ENCODE peak calls at places on chromosomes 2 and 18, in eight cellular contexts. R is AG09309, N is astrocyte of the cerebellum, U is astrocyte of the spinal cord, X is fibroblast of pulmonary artery, S is OCI-LY7, J is cardiac fibroblast, G is AG04449. A is an unnamed sample.

GRCh38 chr2:146317959-146318358 is 1526.9 kb upstream of the ACVR2A start:
- DNase-seq in R (peak; percentile 88), N (no peak), U (peak; percentile 81), X (peak; percentile 76), S (no peak), J (peak; percentile 58), G (peak; percentile 46), A (peak; percentile 87)

GRCh38 chr2:65370387-65371093 is 61.9 kb downstream of the SPRED2 start:
- DNase-seq in R (no peak), N (no peak), U (no peak), X (peak; percentile 23), S (peak; percentile 90), J (peak; percentile 46), G (no peak), A (no peak)

GRCh38 chr2:106960633-106961205 is 74.8 kb upstream of the ST6GAL2 start:
- DNase-seq in R (no peak), N (no peak), U (peak; percentile 50), X (peak; percentile 25), S (no peak), J (peak; percentile 10), G (no peak), A (peak; percentile 40)

GRCh38 chr18:58572181-58572580 is 56.7 kb downstream of the ALPK2 start:
- DNase-seq in R (peak; percentile 97), N (peak; percentile 95), U (peak; percentile 99), X (peak; percentile 98), S (no peak), J (peak; percentile 96), G (peak; percentile 95), A (peak; percentile 99)

GRCh38 chr2:42036940-42037339 is 10.9 kb upstream of the PKDCC start:
- DNase-seq in R (no peak), N (no peak), U (no peak), X (no peak), S (no peak), J (no peak), G (no peak), A (no peak)

GRCh38 chr2:42089340-42089925 is 41.6 kb downstream of the PKDCC start:
- DNase-seq in R (no peak), N (no peak), U (peak; percentile 59), X (peak; percentile 58), S (peak; percentile 71), J (peak; percentile 68), G (no peak), A (peak; percentile 70)

GRCh38 chr2:15841776-15842554 is 98.4 kb upstream of the MYCN start:
- DNase-seq in R (no peak), N (no peak), U (no peak), X (no peak), S (no peak), J (no peak), G (no peak), A (no peak)

GRCh38 chr2:61268249-61268648 is 106.3 kb downstream of the C2orf74 start:
- DNase-seq in R (no peak), N (no peak), U (no peak), X (no peak), S (no peak), J (no peak), G (no peak), A (no peak)

GRCh38 chr2:9347411-9347853 is 75.9 kb downstream of the ITGB1BP1 start:
- DNase-seq in R (peak; percentile 63), N (no peak), U (no peak), X (peak; percentile 83), S (no peak), J (peak; percentile 89), G (no peak), A (peak; percentile 85)

GRCh38 chr18:14947482-14948162 is 199.7 kb downstream of the ANKRD30B start:
- DNase-seq in R (no peak), N (no peak), U (no peak), X (no peak), S (no peak), J (no peak), G (no peak), A (no peak)

GRCh38 chr2:127859712-127860085 is 1.7 kb upstream of the POLR2D start:
- DNase-seq in R (no peak), N (no peak), U (no peak), X (no peak), S (peak; percentile 73), J (no peak), G (no peak), A (no peak)

GRCh38 chr2:213266421-213266820 is 17.8 kb upstream of the SPAG16 start:
- DNase-seq in R (no peak), N (no peak), U (no peak), X (no peak), S (no peak), J (no peak), G (no peak), A (no peak)

GRCh38 chr2:88074854-88075292 is 7.2 kb downstream of the SMYD1 start:
- DNase-seq in R (peak; percentile 86), N (peak; percentile 40), U (peak; percentile 35), X (peak; percentile 39), S (no peak), J (peak; percentile 64), G (peak; percentile 87), A (peak; percentile 68)

GRCh38 chr2:229610359-229610758 is 104.0 kb downstream of the DNER start:
- DNase-seq in R (no peak), N (peak; percentile 39), U (peak; percentile 99), X (peak; percentile 77), S (no peak), J (peak; percentile 61), G (no peak), A (peak; percentile 12)

DNA sequence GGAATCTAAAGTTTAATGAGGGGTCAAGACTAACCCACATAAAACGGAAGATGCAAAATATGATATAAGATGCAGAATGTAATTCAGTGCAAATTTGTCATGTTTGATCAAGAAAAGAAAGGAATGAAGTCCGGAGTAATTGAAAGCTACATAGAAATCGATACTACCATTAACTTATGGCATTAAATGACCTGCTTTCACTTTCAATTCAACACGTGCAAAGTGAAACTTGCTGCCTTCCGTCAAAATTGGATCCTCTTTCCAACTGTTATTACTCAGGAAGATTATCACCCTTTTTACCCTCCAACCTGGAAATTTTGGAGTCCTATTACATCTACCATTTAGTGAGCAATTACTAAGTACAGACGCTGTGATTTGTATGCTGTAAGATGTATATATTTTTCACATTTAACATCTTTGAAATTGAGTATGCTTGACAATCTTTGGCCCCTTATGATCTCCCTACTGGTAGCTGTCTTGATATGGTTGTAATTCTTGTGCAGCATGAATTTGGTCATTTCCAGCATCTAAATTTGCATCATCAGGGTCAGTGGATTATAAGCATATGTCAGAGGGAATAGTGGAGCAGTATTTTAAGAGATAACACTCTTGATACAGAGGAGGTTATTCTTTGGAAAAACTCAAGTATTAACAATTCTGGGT is 18.6 kb downstream of the UNC80 start:
- DNase-seq in R (no peak), N (no peak), U (no peak), X (no peak), S (no peak), J (no peak), G (no peak), A (no peak)
- H3K4me3 ChIP-seq in R (no peak overlapping the region), N (no peak overlapping the region), U (no peak overlapping the region), X (no peak overlapping the region), S (peak overlapping the region; percentile 10), J (no peak overlapping the region), G (no peak overlapping the region), A (no peak overlapping the region)

DNA sequence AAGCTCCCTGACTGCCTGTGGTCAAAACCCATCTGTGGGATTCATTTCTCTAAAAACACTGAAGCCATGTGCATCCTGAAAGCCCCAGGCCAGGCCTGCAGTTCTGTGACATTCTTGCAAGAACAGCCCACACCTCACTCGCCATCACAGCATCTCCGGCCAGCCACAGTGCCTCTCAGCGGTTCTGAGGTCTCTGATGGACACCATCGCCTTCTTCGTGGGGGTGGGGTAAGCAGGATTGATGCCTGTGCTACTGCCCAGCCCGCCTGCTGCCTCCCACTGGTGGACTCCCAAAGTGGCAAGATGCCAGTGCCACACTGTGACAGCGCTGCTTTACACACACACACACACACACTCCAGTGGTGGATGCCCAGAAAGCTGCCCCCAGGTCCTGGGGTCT is 5.2 kb upstream of the PRLH start:
- DNase-seq in R (no peak), N (no peak), U (no peak), X (no peak), S (no peak), J (no peak), G (no peak), A (no peak)
- TF ChIP-seq CTCF in R (no peak), N (no peak), U (no peak), X (no peak), S (no peak), J (no peak), G (no peak), A (no peak)

GRCh38 chr2:204550738-204551137 is 5.5 kb downstream of the PARD3B start:
- DNase-seq in R (peak; percentile 82), N (no peak), U (peak; percentile 62), X (peak; percentile 52), S (no peak), J (peak; percentile 27), G (peak; percentile 90), A (peak; percentile 86)

GRCh38 chr2:204541637-204542036 is 3.6 kb upstream of the PARD3B start:
- DNase-seq in R (no peak), N (no peak), U (no peak), X (no peak), S (no peak), J (no peak), G (no peak), A (no peak)

GRCh38 chr2:204542967-204543608 is 2.2 kb upstream of the PARD3B start:
- DNase-seq in R (no peak), N (no peak), U (no peak), X (no peak), S (no peak), J (peak; percentile 26), G (no peak), A (peak; percentile 10)

GRCh38 chr2:204545861-204546773 is 842 bp downstream of the PARD3B start:
- DNase-seq in R (no peak), N (no peak), U (no peak), X (no peak), S (no peak), J (no peak), G (no peak), A (peak; percentile 34)

DNA sequence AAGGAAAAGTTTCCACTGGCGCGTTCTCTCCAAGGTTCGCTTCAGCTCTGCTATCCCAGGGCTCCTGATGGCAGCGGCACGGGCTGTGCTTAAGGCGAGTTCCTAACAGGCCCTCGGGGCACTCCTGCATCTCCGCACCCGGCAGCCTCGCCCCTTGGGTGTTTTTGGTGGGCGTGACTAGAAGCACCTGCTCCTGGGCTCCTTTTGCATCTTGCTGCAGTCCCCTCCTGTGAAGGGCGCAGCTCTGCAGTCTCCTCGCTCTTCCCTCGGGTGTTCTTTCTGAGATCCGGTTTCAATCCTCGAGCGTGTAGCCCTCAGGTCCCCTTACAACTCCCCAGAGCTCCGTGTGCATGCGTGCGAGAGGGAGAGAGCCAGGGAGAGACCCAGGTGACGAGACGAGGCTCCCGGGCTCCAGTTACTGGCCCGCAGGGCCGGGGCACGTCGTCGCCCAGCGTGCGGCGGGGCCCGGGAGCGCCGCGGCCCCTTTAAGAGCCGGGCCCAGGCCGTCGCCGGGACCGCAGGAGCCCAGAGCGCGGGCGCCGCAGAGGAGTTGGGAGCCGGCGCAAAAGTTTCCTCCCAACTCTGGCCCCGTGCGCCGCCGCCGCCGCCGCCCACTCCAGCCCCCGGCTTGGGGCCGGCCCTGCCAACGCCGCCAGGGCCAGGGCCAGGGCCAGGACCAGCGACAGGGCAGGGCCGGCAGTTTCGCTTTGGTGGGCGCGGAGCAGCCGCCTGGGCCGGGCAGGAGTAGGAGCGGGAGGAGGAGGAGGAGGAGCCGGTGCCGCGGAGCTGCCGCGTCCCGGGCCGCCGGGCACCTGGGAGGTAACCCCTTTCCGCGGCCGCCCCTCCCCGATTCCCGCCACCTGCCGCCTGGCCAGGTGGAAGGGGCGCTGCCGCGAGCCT is at the start of gene PARD3B:
- DNase-seq in R (no peak), N (no peak), U (peak; percentile 66), X (peak; percentile 64), S (no peak), J (peak; percentile 71), G (no peak), A (peak; percentile 66)
- H3K4me3 ChIP-seq in R (peak within 1 kb of the TSS; percentile 70), N (peak within 1 kb of the TSS; percentile 69), U (peak within 1 kb of the TSS; percentile 56), X (peak within 1 kb of the TSS; percentile 63), S (no peak within 1 kb of the TSS), J (peak within 1 kb of the TSS; percentile 56), G (peak within 1 kb of the TSS; percentile 64), A (peak within 1 kb of the TSS; percentile 85)

GRCh38 chr18:34867520-34867919 is 157.4 kb downstream of the DTNA start:
- DNase-seq in R (no peak), N (no peak), U (no peak), X (peak; percentile 29), S (peak; percentile 10), J (peak; percentile 37), G (no peak), A (peak; percentile 8)
- TF ChIP-seq CTCF in R (peak; percentile 15), N (peak; percentile 30), U (peak; percentile 29), X (no peak), S (peak; percentile 61), J (peak; percentile 37), G (peak; percentile 27), A (peak; percentile 40)

A was measured in fibroblast of villous mesenchyme.